ENCODE peak calls at places on chromosomes 4 and X, in four cellular contexts. Q is gastroesophageal sphincter, H is pancreas, K is naive B cell. Z is an unnamed sample.

GRCh38 chrX:132180929-132181328 is 38.3 kb downstream of the RAP2C start:
- ATAC-seq in H (no peak), Q (no peak), K (no peak), Z (no peak)

GRCh38 chr4:6799091-6799490 is 16.6 kb downstream of the KIAA0232 start:
- ATAC-seq in Q (no peak), H (no peak), K (no peak), Z (no peak)

GRCh38 chr4:85866508-85866907 is 391.6 kb downstream of the ARHGAP24 start:
- ATAC-seq in Q (no peak), H (no peak), K (no peak), Z (no peak)

GRCh38 chrX:64850371-64851082 is 125.7 kb downstream of the ZC4H2 start:
- ATAC-seq in Q (no peak), K (peak; percentile 33), H (no peak), Z (no peak)

GRCh38 chr4:76758290-76758882 is 139.6 kb downstream of the SOWAHB start:
- ATAC-seq in Q (no peak), H (peak; percentile 84), K (no peak), Z (no peak)

GRCh38 chr4:84481077-84481878 is 17.8 kb downstream of the NKX6-1 start:
- ATAC-seq in H (no peak), Q (no peak), K (no peak), Z (no peak)

GRCh38 chr4:42627887-42628646 is 28.8 kb downstream of the ATP8A1 start:
- ATAC-seq in Q (peak; percentile 86), H (peak; percentile 98), K (peak; percentile 75), Z (peak; percentile 83)

GRCh38 chrX:72037601-72038000 is 94.1 kb downstream of the RTL5 start:
- ATAC-seq in K (no peak), H (no peak), Q (no peak), Z (no peak)

GRCh38 chr4:90126805-90127204 is 389 bp upstream of the CCSER1 start:
- ATAC-seq in K (no peak), H (no peak), Q (no peak), Z (no peak)

GRCh38 chrX:6693051-6693450 is 158.1 kb upstream of the VCX3A start:
- ATAC-seq in Q (no peak), K (no peak), H (no peak), Z (no peak)

GRCh38 chr4:79917246-79917645 is 155.8 kb downstream of the ANTXR2 start:
- ATAC-seq in K (peak; percentile 73), H (no peak), Q (no peak), Z (peak; percentile 53)

GRCh38 chrX:136822337-136823095 is 41.8 kb upstream of the ARHGEF6 start:
- ATAC-seq in H (no peak), Q (no peak), K (no peak), Z (no peak)

GRCh38 chr4:168589154-168589553 is 92.3 kb downstream of the PALLD start:
- ATAC-seq in H (peak; percentile 77), Q (no peak), K (no peak), Z (no peak)

GRCh38 chr4:150964754-150965153 is 50.3 kb downstream of the LRBA start:
- ATAC-seq in H (no peak), K (no peak), Q (no peak), Z (peak; percentile 53)

GRCh38 chr4:67198757-67199156 is 346.5 kb downstream of the CENPC start:
- ATAC-seq in Q (no peak), H (peak; percentile 69), K (no peak), Z (no peak)

GRCh38 chrX:132603700-132604286 is 115.0 kb upstream of the MBNL3 start:
- ATAC-seq in Q (no peak), H (peak; percentile 32), K (no peak), Z (no peak)

Z was measured in activated CD4-positive, CD25-positive, alpha-beta regulatory T cell treated with anti-CD3 and anti-CD28 coated beads, Interleukin-2, amount 50 U/mL, for 24 hours.